ENCODE peak calls at places on chromosomes 7 and 10, in ten cellular contexts. I is globus pallidus; S is GM23338; J is iris pigment epithelial cell; O is neural progenitor cell; C is hypothalamus; T is spleen; Q is left colon; D is HEK293T; R is stimulated activated CD4-positive, alpha-beta T cell treated with anti-CD3 and anti-CD28 coated beads, TNF-alpha, amount 100 ng/mL, for 1 hour. G is an unnamed sample.

GRCh38 chr7:81366546-81366945 is 403.3 kb downstream of the HGF start:
- DNase-seq in Q (no peak), D (no peak), S (no peak), J (peak), O (no peak), I (no peak), R (no peak), C (no peak), T (no peak), G (no peak)

GRCh38 chr10:103696411-103697145 is 158.8 kb downstream of the SH3PXD2A start:
- DNase-seq in C (peak), S (peak), R (peak), T (peak), O (peak), D (peak), J (peak), Q (peak), I (no peak), G (peak)

GRCh38 chr10:69643779-69644657 is 14.0 kb downstream of the FAM241B start:
- DNase-seq in T (no peak), O (no peak), D (no peak), Q (no peak), S (no peak), I (no peak), R (no peak), J (no peak), C (no peak), G (no peak)

GRCh38 chr10:34732926-34733325 is 82.2 kb downstream of the PARD3 start:
- DNase-seq in Q (no peak), S (peak), D (peak), C (no peak), J (peak), T (no peak), I (no peak), R (no peak), O (peak), G (peak)

GRCh38 chr10:48551796-48552591 is 52.9 kb downstream of the ARHGAP22 start:
- DNase-seq in D (peak), T (no peak), S (peak), Q (peak), I (peak), J (peak), C (peak), R (no peak), O (peak), G (peak)

GRCh38 chr7:142568430-142569097 is 180.7 kb upstream of the PRSS1 start:
- DNase-seq in D (no peak), T (no peak), R (no peak), O (no peak), J (peak), S (no peak), C (no peak), I (no peak), Q (no peak), G (no peak)

GRCh38 chr10:90604636-90605035 is 253.2 kb downstream of the HTR7 start:
- DNase-seq in T (no peak), R (no peak), D (no peak), I (no peak), C (no peak), Q (no peak), J (no peak), O (no peak), S (no peak), G (no peak)

GRCh38 chr7:79084423-79084822 is 369.0 kb downstream of the MAGI2 start:
- DNase-seq in O (no peak), I (no peak), Q (no peak), S (no peak), D (no peak), R (no peak), C (no peak), J (peak), T (no peak), G (no peak)

GRCh38 chr7:83427929-83428328 is 221.0 kb downstream of the SEMA3E start:
- DNase-seq in O (peak), R (no peak), D (no peak), Q (no peak), T (no peak), C (no peak), J (peak), S (peak), I (no peak), G (peak)

GRCh38 chr7:142158741-142159496 is 47.4 kb downstream of the MGAM2 start:
- DNase-seq in S (no peak), Q (no peak), I (no peak), J (no peak), D (no peak), O (no peak), T (no peak), C (no peak), R (no peak), G (no peak)

GRCh38 chr7:104272767-104273384 is 55.5 kb upstream of the LHFPL3 start:
- DNase-seq in O (no peak), J (peak), R (no peak), D (peak), T (no peak), S (peak), I (peak), Q (no peak), C (peak), G (peak)

GRCh38 chr10:26679588-26679987 is 17.9 kb upstream of the PDSS1 start:
- DNase-seq in S (no peak), R (no peak), I (no peak), D (no peak), Q (no peak), T (no peak), J (no peak), O (no peak), C (no peak), G (no peak)

GRCh38 chr7:47724335-47724982 is 142.5 kb upstream of the TNS3 start:
- DNase-seq in S (peak), D (peak), O (peak), T (no peak), R (no peak), I (no peak), J (peak), Q (no peak), C (no peak), G (no peak)

GRCh38 chr7:124275411-124275810 is 242.5 kb upstream of the TMEM229A start:
- DNase-seq in R (no peak), T (no peak), J (no peak), D (no peak), O (no peak), S (peak), C (no peak), Q (no peak), I (no peak), G (no peak)

GRCh38 chr7:99835189-99835588 is 7.4 kb downstream of the CYP3A43 start:
- DNase-seq in J (no peak), O (no peak), I (no peak), C (no peak), D (no peak), Q (no peak), T (no peak), R (no peak), S (no peak), G (no peak)

GRCh38 chr10:26485150-26485941 is 47.2 kb downstream of the APBB1IP start:
- DNase-seq in R (no peak), I (no peak), J (peak), Q (no peak), D (no peak), C (no peak), T (no peak), O (no peak), S (no peak), G (peak)

GRCh38 chr7:78448915-78449314 is 650.3 kb downstream of the PHTF2 start:
- DNase-seq in I (no peak), S (no peak), Q (no peak), T (no peak), O (no peak), R (no peak), D (no peak), C (no peak), J (no peak), G (no peak)

GRCh38 chr10:129525408-129525807 is 58.4 kb downstream of the MGMT start:
- DNase-seq in S (no peak), I (no peak), O (no peak), Q (no peak), D (no peak), J (peak), T (no peak), C (no peak), R (no peak), G (no peak)

GRCh38 chr7:128841961-128842673 is 11.9 kb downstream of the FLNC start:
- DNase-seq in O (peak), C (peak), I (no peak), S (peak), R (peak), T (no peak), D (peak), Q (peak), J (peak), G (peak)

GRCh38 chr10:15627617-15628196 is 92.0 kb downstream of the ITGA8 start:
- DNase-seq in O (no peak), Q (no peak), D (no peak), R (no peak), C (no peak), I (no peak), J (peak), S (no peak), T (no peak), G (no peak)

GRCh38 chr10:75335191-75335590 is 66.4 kb downstream of the ZNF503 start:
- DNase-seq in J (no peak), C (no peak), O (no peak), S (no peak), Q (no peak), R (no peak), I (no peak), T (no peak), D (no peak), G (no peak)

GRCh38 chr7:17408245-17408903 is 109.9 kb downstream of the AHR start:
- DNase-seq in S (no peak), Q (peak), T (no peak), O (no peak), J (peak), C (no peak), I (no peak), D (no peak), R (no peak), G (no peak)